ENCODE peak calls at places on chromosomes 3 and 15, in ten cellular contexts. U is Caki2; P is glutamatergic neuron; A is stimulated activated CD8-positive, alpha-beta memory T cell treated with anti-CD3 and anti-CD28 coated beads, Interleukin-4, amount 100 ng/mL, for 24 hours; T is anterior cingulate cortex; O is fibroblast of villous mesenchyme; V is NCI-H1092; B is CD8-positive, alpha-beta T cell; I is astrocyte; W is cardiac muscle cell. J is an unnamed sample.

GRCh38 chr3:458124-458523 is 261.6 kb downstream of the CHL1 start:
- DNase-seq in U (no peak), P (no peak), A (no peak), T (no peak), O (no peak), V (no peak), B (no peak), I (no peak), W (no peak), J (no peak)

GRCh38 chr15:80638553-80639167 is 56.5 kb upstream of the ABHD17C start:
- DNase-seq in U (no peak), P (no peak), A (no peak), T (no peak), O (peak), V (no peak), B (no peak), I (no peak), W (no peak), J (no peak)

GRCh38 chr3:128585189-128585588 is 65.4 kb downstream of the RPN1 start:
- DNase-seq in U (no peak), P (no peak), A (no peak), T (no peak), O (no peak), V (no peak), B (no peak), I (no peak), W (no peak), J (no peak)

GRCh38 chr15:39878401-39878775 is 41.7 kb downstream of the GPR176 start:
- DNase-seq in U (no peak), P (no peak), A (no peak), T (no peak), O (peak), V (no peak), B (no peak), I (peak), W (peak), J (no peak)

GRCh38 chr15:82103500-82103899 is 57.7 kb upstream of the MEX3B start:
- DNase-seq in U (no peak), P (no peak), A (no peak), T (no peak), O (no peak), V (no peak), B (no peak), I (no peak), W (no peak), J (no peak)

GRCh38 chr3:6351752-6352151 is 509.2 kb upstream of the GRM7 start:
- DNase-seq in U (no peak), P (no peak), A (no peak), T (no peak), O (no peak), V (no peak), B (no peak), I (no peak), W (no peak), J (no peak)

GRCh38 chr3:14411988-14412387 is 9.6 kb downstream of the SLC6A6 start:
- DNase-seq in U (no peak), P (no peak), A (no peak), T (no peak), O (no peak), V (no peak), B (no peak), I (no peak), W (no peak), J (no peak)

GRCh38 chr3:126207166-126207565 is 26.8 kb upstream of the ALDH1L1 start:
- DNase-seq in U (no peak), P (no peak), A (no peak), T (no peak), O (no peak), V (no peak), B (no peak), I (no peak), W (no peak), J (no peak)

GRCh38 chr3:177885063-177885462 is 651.2 kb upstream of the KCNMB2 start:
- DNase-seq in U (no peak), P (no peak), A (no peak), T (no peak), O (no peak), V (no peak), B (no peak), I (no peak), W (no peak), J (no peak)

GRCh38 chr15:59174846-59175831 is 31.5 kb upstream of the LDHAL6B start:
- DNase-seq in U (peak), P (peak), A (peak), T (peak), O (peak), V (peak), B (peak), I (peak), W (peak), J (peak)

GRCh38 chr3:196772102-196772501 is 32.4 kb downstream of the PAK2 start:
- DNase-seq in U (no peak), P (no peak), A (no peak), T (no peak), O (no peak), V (no peak), B (no peak), I (no peak), W (no peak), J (no peak)

GRCh38 chr3:44048196-44048924 is 193.3 kb upstream of the TOPAZ1 start:
- DNase-seq in U (no peak), P (no peak), A (no peak), T (no peak), O (no peak), V (no peak), B (no peak), I (peak), W (peak), J (no peak)

GRCh38 chr3:64300790-64301423 is 75.6 kb upstream of the PRICKLE2 start:
- DNase-seq in U (no peak), P (no peak), A (no peak), T (no peak), O (peak), V (no peak), B (no peak), I (peak), W (peak), J (no peak)

GRCh38 chr3:139198186-139198585 is 145.6 kb upstream of the MRPS22 start:
- DNase-seq in U (no peak), P (no peak), A (no peak), T (no peak), O (no peak), V (no peak), B (no peak), I (no peak), W (no peak), J (no peak)

GRCh38 chr3:33131328-33132018 is 17.7 kb downstream of the CRTAP start:
- DNase-seq in U (peak), P (peak), A (peak), T (peak), O (peak), V (peak), B (no peak), I (peak), W (peak), J (no peak)

GRCh38 chr3:4986611-4987373 is 7.6 kb downstream of the BHLHE40 start:
- DNase-seq in U (peak), P (peak), A (peak), T (peak), O (peak), V (peak), B (peak), I (peak), W (peak), J (peak)

GRCh38 chr3:31550452-31551251 is 17.9 kb downstream of the STT3B start:
- DNase-seq in U (peak), P (no peak), A (no peak), T (no peak), O (peak), V (no peak), B (no peak), I (no peak), W (peak), J (no peak)

GRCh38 chr3:148211725-148212124 is 486.0 kb upstream of the AGTR1 start:
- DNase-seq in U (no peak), P (no peak), A (no peak), T (no peak), O (no peak), V (no peak), B (no peak), I (peak), W (peak), J (no peak)

GRCh38 chr15:31325976-31326728 is 483 bp upstream of the KLF13 start:
- DNase-seq in U (peak), P (peak), A (peak), T (peak), O (peak), V (peak), B (peak), I (peak), W (peak), J (peak)